ENCODE peak calls at places on chromosomes 5 and 9, in six cellular contexts. M is aorta, D is GM12865, Q is spleen, X is ovary, B is RWPE2. A is an unnamed sample.

GRCh38 chr5:41195228-41195627 is 18.1 kb downstream of the C6 start:
- DNase-seq in B (no peak), X (no peak), Q (no peak), D (no peak), M (no peak), A (no peak)

GRCh38 chr9:75962186-75963036 is 71.9 kb downstream of the PCSK5 start:
- DNase-seq in M (peak; percentile 54), D (no peak), B (no peak), X (peak; percentile 48), Q (no peak), A (no peak)

GRCh38 chr9:127128341-127129072 is 6.1 kb upstream of the ANGPTL2 start:
- DNase-seq in M (peak; percentile 86), X (peak; percentile 56), B (peak; percentile 33), D (no peak), Q (no peak), A (peak; percentile 65)

GRCh38 chr9:136521541-136521940 is 24.3 kb downstream of the NOTCH1 start:
- DNase-seq in M (peak; percentile 90), X (no peak), Q (peak; percentile 93), D (no peak), B (no peak), A (no peak)

GRCh38 chr9:6512085-6512657 is 99.2 kb downstream of the UHRF2 start:
- DNase-seq in Q (no peak), D (no peak), X (no peak), B (no peak), M (no peak), A (peak; percentile 58)

GRCh38 chr5:138724470-138725146 is 28.6 kb upstream of the CTNNA1 start:
- DNase-seq in D (no peak), B (no peak), Q (no peak), X (no peak), M (peak; percentile 67), A (peak; percentile 70)

GRCh38 chr5:126849101-126849678 is 72.3 kb downstream of the LMNB1 start:
- DNase-seq in M (no peak), Q (no peak), B (no peak), D (no peak), X (no peak), A (peak; percentile 26)

GRCh38 chr9:7237473-7238243 is 479.9 kb downstream of the KDM4C start:
- DNase-seq in B (no peak), D (no peak), X (no peak), M (no peak), Q (no peak), A (peak; percentile 64)

GRCh38 chr5:6544561-6544935 is 88.3 kb downstream of the NSUN2 start:
- DNase-seq in M (no peak), X (no peak), Q (no peak), D (no peak), B (no peak), A (no peak)

GRCh38 chr9:136539427-136540412 is 6.1 kb downstream of the NOTCH1 start:
- DNase-seq in D (peak; percentile 92), M (peak; percentile 95), B (no peak), X (peak; percentile 60), Q (peak; percentile 99), A (no peak)

GRCh38 chr5:133247145-133247709 is 195.4 kb downstream of the HSPA4 start:
- DNase-seq in Q (no peak), M (no peak), X (no peak), D (no peak), B (no peak), A (no peak)

GRCh38 chr5:136201870-136202269 is 8.9 kb upstream of the SMIM32 start:
- DNase-seq in B (no peak), M (no peak), X (no peak), D (no peak), Q (peak; percentile 50), A (no peak)

GRCh38 chr5:153275697-153276096 is 214.8 kb upstream of the GRIA1 start:
- DNase-seq in D (no peak), B (no peak), Q (no peak), M (no peak), X (no peak), A (no peak)

GRCh38 chr9:120886490-120886967 is 9.5 kb upstream of the PHF19 start:
- DNase-seq in B (no peak), M (peak; percentile 69), Q (no peak), X (no peak), D (no peak), A (peak; percentile 87)

GRCh38 chr5:147403659-147404640 is 105.9 kb downstream of the DPYSL3 start:
- DNase-seq in Q (no peak), B (no peak), M (peak; percentile 83), D (peak; percentile 89), X (peak; percentile 55), A (peak; percentile 98)

GRCh38 chr5:124870070-124870469 is 123.6 kb upstream of the ZNF608 start:
- DNase-seq in X (no peak), B (no peak), D (no peak), Q (no peak), M (no peak), A (peak; percentile 39)

GRCh38 chr9:89605181-89606048 is 603 bp downstream of the GADD45G start:
- DNase-seq in Q (peak; percentile 92), M (peak; percentile 83), X (peak; percentile 64), B (no peak), D (no peak), A (peak; percentile 89)

GRCh38 chr9:4987996-4988421 is 2.9 kb downstream of the JAK2 start:
- DNase-seq in D (peak; percentile 75), B (no peak), Q (no peak), M (no peak), X (peak; percentile 47), A (peak; percentile 68)

GRCh38 chr9:132589148-132590036 is 7.0 kb downstream of the BARHL1 start:
- DNase-seq in B (no peak), M (no peak), Q (no peak), X (no peak), D (no peak), A (peak; percentile 43)

GRCh38 chr9:78821126-78821822 is 524.3 kb downstream of the PSAT1 start:
- DNase-seq in D (peak; percentile 45), B (no peak), M (no peak), Q (no peak), X (no peak), A (peak; percentile 59)

GRCh38 chr5:90878549-90879196 is 320.1 kb downstream of the ADGRV1 start:
- DNase-seq in B (no peak), M (no peak), Q (no peak), D (no peak), X (no peak), A (peak; percentile 44)

GRCh38 chr9:30522486-30522885 is 1862.0 kb upstream of the ACO1 start:
- DNase-seq in X (no peak), M (no peak), D (no peak), B (no peak), Q (no peak), A (no peak)
- H3K4me3 ChIP-seq in X (no peak overlapping the region), M (no peak overlapping the region), D (no peak overlapping the region), B (no peak overlapping the region), Q (no peak overlapping the region), A (no peak overlapping the region)

GRCh38 chr5:150448960-150449490 is 514 bp downstream of the RPS14 start:
- DNase-seq in Q (no peak), M (no peak), B (no peak), X (no peak), D (no peak), A (peak; percentile 63)
- H3K4me3 ChIP-seq in Q (peak overlapping the region; percentile 64), M (peak overlapping the region; percentile 49), B (peak overlapping the region; percentile 56), X (peak overlapping the region; percentile 73), D (peak overlapping the region; percentile 58), A (peak overlapping the region; percentile 84)

GRCh38 chr9:81498576-81498975 is 190.8 kb downstream of the TLE1 start:
- DNase-seq in X (no peak), D (no peak), B (no peak), M (no peak), Q (no peak), A (no peak)

GRCh38 chr9:81497096-81497495 is 192.3 kb downstream of the TLE1 start:
- DNase-seq in M (no peak), X (no peak), D (no peak), Q (no peak), B (no peak), A (peak; percentile 15)

GRCh38 chr9:81499571-81499970 is 189.8 kb downstream of the TLE1 start:
- DNase-seq in Q (no peak), X (no peak), M (no peak), B (no peak), D (no peak), A (no peak)

GRCh38 chr9:81499021-81499454 is 190.3 kb downstream of the TLE1 start:
- DNase-seq in Q (no peak), D (no peak), M (peak; percentile 55), X (no peak), B (no peak), A (peak; percentile 68)
- H3K4me3 ChIP-seq in Q (no peak overlapping the region), D (no peak overlapping the region), M (no peak overlapping the region), X (no peak overlapping the region), B (no peak overlapping the region), A (peak overlapping the region; percentile 1)

GRCh38 chr5:36238896-36239295 is 2.8 kb downstream of the NADK2 start:
- DNase-seq in M (no peak), B (no peak), X (no peak), D (no peak), Q (no peak), A (peak; percentile 28)
- H3K4me3 ChIP-seq in M (no peak overlapping the region), B (no peak overlapping the region), X (no peak overlapping the region), D (no peak overlapping the region), Q (no peak overlapping the region), A (peak overlapping the region; percentile 81)

A was measured in GM23248.